ENCODE peak calls at places on chromosomes 13 and 19, in eight cellular contexts. One of them, this sample, is unnamed.
A peak's percentile ranks its signal among the peaks of the same experiment; 100 is the strongest.

GRCh38 chr19:14686411-14686810 is 3.4 kb upstream of the ZNF333 start:
- DNase-seq in Caki2: no peak
- DNase-seq in COR-L47: peak; percentile 16
- DNase-seq in progenitor cell of endocrine pancreas: no peak
- DNase-seq in activated naive CD8-positive, alpha-beta T cell treated with anti-CD3 and anti-CD28 coated beads for 36 hours: peak; percentile 2
- DNase-seq in BE2C: peak; percentile 19
- DNase-seq in prostate gland: no peak
- DNase-seq in Kasumi-1: peak; percentile 48
- DNase-seq in this sample: peak; percentile 62

GRCh38 chr13:97429681-97430081 is 4.3 kb upstream of the RAP2A start:
- DNase-seq in progenitor cell of endocrine pancreas: no peak
- DNase-seq in COR-L47: peak; percentile 56
- DNase-seq in BE2C: no peak
- DNase-seq in Kasumi-1: no peak
- DNase-seq in prostate gland: no peak
- DNase-seq in activated naive CD8-positive, alpha-beta T cell treated with anti-CD3 and anti-CD28 coated beads for 36 hours: no peak
- DNase-seq in Caki2: no peak
- DNase-seq in this sample: peak; percentile 85

GRCh38 chr19:6476155-6476895 is 5.3 kb downstream of the DENND1C start:
- DNase-seq in activated naive CD8-positive, alpha-beta T cell treated with anti-CD3 and anti-CD28 coated beads for 36 hours: peak; percentile 72
- DNase-seq in prostate gland: no peak
- DNase-seq in Kasumi-1: no peak
- DNase-seq in Caki2: peak; percentile 95
- DNase-seq in progenitor cell of endocrine pancreas: peak; percentile 78
- DNase-seq in COR-L47: no peak
- DNase-seq in BE2C: peak; percentile 95
- DNase-seq in this sample: no peak

GRCh38 chr19:15323496-15324235 is 8.7 kb downstream of the BRD4 start:
- DNase-seq in Caki2: no peak
- DNase-seq in activated naive CD8-positive, alpha-beta T cell treated with anti-CD3 and anti-CD28 coated beads for 36 hours: no peak
- DNase-seq in COR-L47: no peak
- DNase-seq in progenitor cell of endocrine pancreas: no peak
- DNase-seq in prostate gland: peak; percentile 36
- DNase-seq in BE2C: no peak
- DNase-seq in Kasumi-1: no peak
- DNase-seq in this sample: no peak

GRCh38 chr13:40776681-40777165 is 5.7 kb upstream of the MRPS31 start:
- DNase-seq in activated naive CD8-positive, alpha-beta T cell treated with anti-CD3 and anti-CD28 coated beads for 36 hours: peak; percentile 66
- DNase-seq in Kasumi-1: peak; percentile 73
- DNase-seq in BE2C: no peak
- DNase-seq in progenitor cell of endocrine pancreas: no peak
- DNase-seq in Caki2: no peak
- DNase-seq in COR-L47: no peak
- DNase-seq in prostate gland: no peak
- DNase-seq in this sample: no peak

GRCh38 chr19:31356587-31357314 is 7.5 kb upstream of the TSHZ3 start:
- DNase-seq in Kasumi-1: no peak
- DNase-seq in progenitor cell of endocrine pancreas: no peak
- DNase-seq in activated naive CD8-positive, alpha-beta T cell treated with anti-CD3 and anti-CD28 coated beads for 36 hours: peak; percentile 65
- DNase-seq in COR-L47: no peak
- DNase-seq in Caki2: no peak
- DNase-seq in prostate gland: no peak
- DNase-seq in BE2C: no peak
- DNase-seq in this sample: peak; percentile 2

GRCh38 chr19:42657551-42657950 is 62.8 kb upstream of the CEACAM8 start:
- DNase-seq in progenitor cell of endocrine pancreas: no peak
- DNase-seq in Kasumi-1: no peak
- DNase-seq in prostate gland: no peak
- DNase-seq in Caki2: peak; percentile 14
- DNase-seq in COR-L47: no peak
- DNase-seq in BE2C: no peak
- DNase-seq in activated naive CD8-positive, alpha-beta T cell treated with anti-CD3 and anti-CD28 coated beads for 36 hours: no peak
- DNase-seq in this sample: no peak

GRCh38 chr13:36339600-36340155 is 6.5 kb downstream of the SPART start:
- DNase-seq in COR-L47: no peak
- DNase-seq in progenitor cell of endocrine pancreas: no peak
- DNase-seq in Caki2: no peak
- DNase-seq in activated naive CD8-positive, alpha-beta T cell treated with anti-CD3 and anti-CD28 coated beads for 36 hours: no peak
- DNase-seq in BE2C: no peak
- DNase-seq in Kasumi-1: no peak
- DNase-seq in prostate gland: no peak
- DNase-seq in this sample: no peak

GRCh38 chr19:58021541-58022282 is 12.1 kb upstream of the ZSCAN1 start:
- DNase-seq in Kasumi-1: no peak
- DNase-seq in BE2C: peak; percentile 70
- DNase-seq in activated naive CD8-positive, alpha-beta T cell treated with anti-CD3 and anti-CD28 coated beads for 36 hours: peak; percentile 68
- DNase-seq in prostate gland: peak; percentile 50
- DNase-seq in Caki2: no peak
- DNase-seq in progenitor cell of endocrine pancreas: no peak
- DNase-seq in COR-L47: peak; percentile 64
- DNase-seq in this sample: peak; percentile 57

GRCh38 chr19:19039901-19040300 is 6.5 kb downstream of the ARMC6 start:
- DNase-seq in prostate gland: no peak
- DNase-seq in COR-L47: no peak
- DNase-seq in Kasumi-1: no peak
- DNase-seq in activated naive CD8-positive, alpha-beta T cell treated with anti-CD3 and anti-CD28 coated beads for 36 hours: no peak
- DNase-seq in BE2C: no peak
- DNase-seq in Caki2: no peak
- DNase-seq in progenitor cell of endocrine pancreas: no peak
- DNase-seq in this sample: no peak

GRCh38 chr13:30872685-30873443 is 33.2 kb upstream of the MEDAG start:
- DNase-seq in Kasumi-1: peak; percentile 48
- DNase-seq in COR-L47: no peak
- DNase-seq in prostate gland: no peak
- DNase-seq in BE2C: peak; percentile 43
- DNase-seq in progenitor cell of endocrine pancreas: no peak
- DNase-seq in activated naive CD8-positive, alpha-beta T cell treated with anti-CD3 and anti-CD28 coated beads for 36 hours: no peak
- DNase-seq in Caki2: peak; percentile 7
- DNase-seq in this sample: peak; percentile 4

GRCh38 chr19:11479470-11480080 is 1.3 kb downstream of the ELAVL3 start:
- DNase-seq in progenitor cell of endocrine pancreas: peak; percentile 40
- DNase-seq in Kasumi-1: no peak
- DNase-seq in Caki2: no peak
- DNase-seq in COR-L47: peak; percentile 85
- DNase-seq in prostate gland: no peak
- DNase-seq in BE2C: peak; percentile 95
- DNase-seq in activated naive CD8-positive, alpha-beta T cell treated with anti-CD3 and anti-CD28 coated beads for 36 hours: peak; percentile 57
- DNase-seq in this sample: peak; percentile 97

GRCh38 chr19:10230155-10230903 is 802 bp downstream of the S1PR2 start:
- DNase-seq in activated naive CD8-positive, alpha-beta T cell treated with anti-CD3 and anti-CD28 coated beads for 36 hours: peak; percentile 55
- DNase-seq in COR-L47: no peak
- DNase-seq in BE2C: peak; percentile 30
- DNase-seq in Kasumi-1: no peak
- DNase-seq in prostate gland: no peak
- DNase-seq in progenitor cell of endocrine pancreas: peak; percentile 63
- DNase-seq in Caki2: no peak
- DNase-seq in this sample: no peak

GRCh38 chr19:2333027-2333806 is 4.7 kb downstream of the SPPL2B start:
- DNase-seq in Caki2: no peak
- DNase-seq in COR-L47: peak; percentile 74
- DNase-seq in activated naive CD8-positive, alpha-beta T cell treated with anti-CD3 and anti-CD28 coated beads for 36 hours: no peak
- DNase-seq in prostate gland: no peak
- DNase-seq in Kasumi-1: no peak
- DNase-seq in BE2C: no peak
- DNase-seq in progenitor cell of endocrine pancreas: no peak
- DNase-seq in this sample: peak; percentile 95

GRCh38 chr13:22014469-22014868 is 343.6 kb downstream of the FGF9 start:
- DNase-seq in prostate gland: peak; percentile 69
- DNase-seq in progenitor cell of endocrine pancreas: no peak
- DNase-seq in activated naive CD8-positive, alpha-beta T cell treated with anti-CD3 and anti-CD28 coated beads for 36 hours: no peak
- DNase-seq in Kasumi-1: no peak
- DNase-seq in Caki2: no peak
- DNase-seq in BE2C: no peak
- DNase-seq in COR-L47: no peak
- DNase-seq in this sample: peak; percentile 10

GRCh38 chr19:51142119-51142518 is at the start of gene SIGLEC7:
- DNase-seq in progenitor cell of endocrine pancreas: no peak
- DNase-seq in activated naive CD8-positive, alpha-beta T cell treated with anti-CD3 and anti-CD28 coated beads for 36 hours: no peak
- DNase-seq in prostate gland: no peak
- DNase-seq in Caki2: no peak
- DNase-seq in BE2C: no peak
- DNase-seq in Kasumi-1: no peak
- DNase-seq in COR-L47: no peak
- DNase-seq in this sample: no peak

GRCh38 chr13:106078191-106078590 is 457.3 kb downstream of the EFNB2 start:
- DNase-seq in Caki2: no peak
- DNase-seq in prostate gland: no peak
- DNase-seq in progenitor cell of endocrine pancreas: no peak
- DNase-seq in BE2C: no peak
- DNase-seq in Kasumi-1: no peak
- DNase-seq in activated naive CD8-positive, alpha-beta T cell treated with anti-CD3 and anti-CD28 coated beads for 36 hours: no peak
- DNase-seq in COR-L47: no peak
- DNase-seq in this sample: no peak

GRCh38 chr13:72804301-72804700 is 22.4 kb downstream of the PIBF1 start:
- DNase-seq in progenitor cell of endocrine pancreas: no peak
- DNase-seq in BE2C: no peak
- DNase-seq in activated naive CD8-positive, alpha-beta T cell treated with anti-CD3 and anti-CD28 coated beads for 36 hours: no peak
- DNase-seq in Caki2: no peak
- DNase-seq in COR-L47: no peak
- DNase-seq in prostate gland: no peak
- DNase-seq in Kasumi-1: no peak
- DNase-seq in this sample: no peak

GRCh38 chr19:35743640-35744306 is 1.4 kb downstream of the U2AF1L4 start:
- DNase-seq in activated naive CD8-positive, alpha-beta T cell treated with anti-CD3 and anti-CD28 coated beads for 36 hours: no peak
- DNase-seq in BE2C: no peak
- DNase-seq in prostate gland: no peak
- DNase-seq in Caki2: no peak
- DNase-seq in Kasumi-1: no peak
- DNase-seq in COR-L47: no peak
- DNase-seq in progenitor cell of endocrine pancreas: no peak
- DNase-seq in this sample: no peak

GRCh38 chr13:114107686-114108081 is 24.7 kb downstream of the RASA3 start:
- DNase-seq in progenitor cell of endocrine pancreas: no peak
- DNase-seq in prostate gland: no peak
- DNase-seq in Caki2: no peak
- DNase-seq in BE2C: peak; percentile 8
- DNase-seq in activated naive CD8-positive, alpha-beta T cell treated with anti-CD3 and anti-CD28 coated beads for 36 hours: no peak
- DNase-seq in Kasumi-1: no peak
- DNase-seq in COR-L47: no peak
- DNase-seq in this sample: no peak

GRCh38 chr19:51691122-51692064 is 1.7 kb upstream of the SPACA6 start:
- DNase-seq in COR-L47: no peak
- DNase-seq in BE2C: peak; percentile 21
- DNase-seq in Caki2: peak; percentile 65
- DNase-seq in prostate gland: no peak
- DNase-seq in Kasumi-1: peak; percentile 51
- DNase-seq in progenitor cell of endocrine pancreas: no peak
- DNase-seq in activated naive CD8-positive, alpha-beta T cell treated with anti-CD3 and anti-CD28 coated beads for 36 hours: no peak
- DNase-seq in this sample: peak; percentile 91

GRCh38 chr19:54521022-54521859 is 18.6 kb downstream of the LAIR2 start:
- DNase-seq in COR-L47: no peak
- DNase-seq in progenitor cell of endocrine pancreas: no peak
- DNase-seq in BE2C: no peak
- DNase-seq in Kasumi-1: peak; percentile 48
- DNase-seq in activated naive CD8-positive, alpha-beta T cell treated with anti-CD3 and anti-CD28 coated beads for 36 hours: no peak
- DNase-seq in prostate gland: no peak
- DNase-seq in Caki2: no peak
- DNase-seq in this sample: no peak

GRCh38 chr19:10748924-10749434 is 31.1 kb downstream of the DNM2 start:
- DNase-seq in BE2C: peak; percentile 98
- DNase-seq in COR-L47: peak; percentile 75
- DNase-seq in Caki2: peak; percentile 99
- DNase-seq in prostate gland: peak; percentile 39
- DNase-seq in Kasumi-1: no peak
- DNase-seq in progenitor cell of endocrine pancreas: no peak
- DNase-seq in activated naive CD8-positive, alpha-beta T cell treated with anti-CD3 and anti-CD28 coated beads for 36 hours: no peak
- DNase-seq in this sample: peak; percentile 97

GRCh38 chr13:40993119-40993518 is 26.0 kb downstream of the ELF1 start:
- DNase-seq in BE2C: no peak
- DNase-seq in Kasumi-1: no peak
- DNase-seq in activated naive CD8-positive, alpha-beta T cell treated with anti-CD3 and anti-CD28 coated beads for 36 hours: no peak
- DNase-seq in Caki2: no peak
- DNase-seq in prostate gland: no peak
- DNase-seq in COR-L47: peak; percentile 66
- DNase-seq in progenitor cell of endocrine pancreas: no peak
- DNase-seq in this sample: peak; percentile 79